ENCODE peak calls at places on chromosomes 2 and 18, in five cellular contexts. P is GM20000, H is AG09319, Y is hepatocyte, S is lung. A is an unnamed sample.

GRCh38 chr2:112134120-112134519 is 4.1 kb upstream of the FBLN7 start:
- DNase-seq in P (no peak), H (no peak), S (no peak), Y (no peak), A (no peak)

GRCh38 chr2:97677480-97677879 is 8.0 kb downstream of the C2orf92 start:
- DNase-seq in P (no peak), Y (no peak), S (no peak), H (no peak), A (no peak)

GRCh38 chr2:181517685-181518301 is 60.6 kb downstream of the ITGA4 start:
- DNase-seq in P (no peak), H (no peak), Y (no peak), S (no peak), A (no peak)

GRCh38 chr2:11357428-11357972 is 13.1 kb upstream of the ROCK2 start:
- DNase-seq in Y (peak), S (peak), P (no peak), H (no peak), A (no peak)

GRCh38 chr2:119598576-119598975 is 54.3 kb downstream of the CFAP221 start:
- DNase-seq in S (no peak), Y (peak), P (no peak), H (no peak), A (no peak)

GRCh38 chr2:28729698-28730097 is 21.9 kb upstream of the PPP1CB start:
- DNase-seq in H (no peak), P (no peak), S (no peak), Y (no peak), A (no peak)

GRCh38 chr2:233107906-233108305 is 47.8 kb downstream of the INPP5D start:
- DNase-seq in S (no peak), P (no peak), Y (no peak), H (no peak), A (no peak)

GRCh38 chr18:79896746-79897145 is 54.7 kb downstream of the SLC66A2 start:
- DNase-seq in P (no peak), H (no peak), Y (no peak), S (no peak), A (no peak)

GRCh38 chr18:42860011-42860410 is 255.5 kb downstream of the RIT2 start:
- DNase-seq in S (no peak), H (no peak), P (no peak), Y (peak), A (no peak)

GRCh38 chr2:229489016-229489415 is 217.9 kb upstream of the PID1 start:
- DNase-seq in S (no peak), P (no peak), Y (no peak), H (peak), A (no peak)

GRCh38 chr2:210660-211059 is 53.2 kb downstream of the SH3YL1 start:
- DNase-seq in P (no peak), H (no peak), S (no peak), Y (no peak), A (no peak)

GRCh38 chr2:44652701-44653100 is 288.8 kb upstream of the SIX3 start:
- DNase-seq in P (no peak), H (no peak), Y (no peak), S (no peak), A (no peak)

GRCh38 chr2:52558265-52558664 is 1209.3 kb upstream of the CHAC2 start:
- DNase-seq in S (no peak), P (no peak), H (no peak), Y (no peak), A (no peak)

GRCh38 chr2:41206004-41206403 is 754.1 kb upstream of the SLC8A1 start:
- DNase-seq in Y (no peak), P (no peak), H (no peak), S (no peak), A (no peak)

GRCh38 chr18:59918320-59918755 is 18.5 kb downstream of the PMAIP1 start:
- DNase-seq in P (no peak), H (no peak), S (no peak), Y (peak), A (no peak)

GRCh38 chr2:104340162-104340561 is 513.8 kb upstream of the POU3F3 start:
- DNase-seq in H (no peak), Y (no peak), P (no peak), S (peak), A (no peak)

GRCh38 chr2:209661286-209661685 is 110.3 kb upstream of the UNC80 start:
- DNase-seq in H (no peak), Y (no peak), P (no peak), S (no peak), A (no peak)

GRCh38 chr2:96344011-96344410 is 8.4 kb downstream of the NCAPH start:
- DNase-seq in P (peak), S (no peak), H (no peak), Y (no peak), A (no peak)

GRCh38 chr18:69127844-69128486 is 272.7 kb upstream of the DOK6 start:
- DNase-seq in P (no peak), H (no peak), S (no peak), Y (no peak), A (no peak)

GRCh38 chr2:172436889-172437288 is 9.5 kb downstream of the ITGA6 start:
- DNase-seq in Y (no peak), S (no peak), P (no peak), H (no peak), A (no peak)

GRCh38 chr2:119541476-119541875 is 2.8 kb upstream of the CFAP221 start:
- DNase-seq in H (no peak), P (no peak), S (no peak), Y (no peak), A (peak)

GRCh38 chr2:149094217-149095015 is 55.9 kb downstream of the LYPD6B start:
- DNase-seq in P (no peak), H (peak), S (no peak), Y (no peak), A (no peak)

GRCh38 chr18:2035056-2035455 is 536.2 kb downstream of the METTL4 start:
- DNase-seq in P (no peak), H (no peak), Y (no peak), S (no peak), A (no peak)
- TF ChIP-seq CTCF in P (no peak), H (no peak), Y (no peak), S (no peak), A (no peak)

GRCh38 chr2:78780321-78780720 is 245.2 kb upstream of the REG3G start:
- DNase-seq in Y (no peak), P (no peak), S (no peak), H (no peak), A (no peak)

GRCh38 chr2:78778756-78779510 is 246.6 kb upstream of the REG3G start:
- DNase-seq in Y (no peak), S (no peak), P (no peak), H (no peak), A (peak)

GRCh38 chr2:78780864-78781583 is 244.5 kb upstream of the REG3G start:
- DNase-seq in H (no peak), P (no peak), Y (no peak), S (no peak), A (no peak)

GRCh38 chr2:78782196-78782595 is 243.3 kb upstream of the REG3G start:
- DNase-seq in S (no peak), P (no peak), H (no peak), Y (no peak), A (no peak)
- TF ChIP-seq CTCF in S (no peak), P (no peak), H (no peak), Y (no peak), A (no peak)

DNA sequence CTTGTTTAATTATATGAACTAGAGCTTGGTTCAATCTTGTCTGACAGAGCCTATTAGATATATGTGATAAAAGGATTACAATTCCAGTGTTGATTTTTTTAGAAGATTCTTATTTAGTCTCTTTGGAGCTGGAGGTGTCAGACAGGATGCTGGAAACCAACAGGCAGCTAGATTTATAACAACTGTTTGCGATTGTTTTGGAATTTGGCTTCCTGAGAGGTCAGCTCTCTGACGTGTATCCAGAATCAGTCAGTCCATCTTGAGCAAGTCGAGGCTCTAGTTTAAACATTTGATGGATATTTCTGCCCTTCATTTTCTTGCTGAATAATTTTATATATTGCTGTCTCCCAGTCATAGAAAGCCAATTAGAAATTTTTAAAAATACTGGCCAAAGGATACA is 1062.9 kb downstream of the DPP10 start:
- DNase-seq in P (no peak), S (no peak), H (no peak), Y (no peak), A (no peak)
- TF ChIP-seq CTCF in P (no peak), S (no peak), H (no peak), Y (no peak), A (no peak)

GRCh38 chr2:130963849-130964793 is 127.4 kb downstream of the ARHGEF4 start:
- DNase-seq in P (peak), Y (peak), S (no peak), H (no peak), A (peak)
- TF ChIP-seq CTCF in P (no peak), Y (peak), S (no peak), H (no peak), A (peak)

GRCh38 chr18:36572135-36572856 is 256.5 kb downstream of the TPGS2 start:
- DNase-seq in H (peak), P (peak), S (no peak), Y (peak), A (no peak)
- TF ChIP-seq CTCF in H (peak), P (peak), S (no peak), Y (peak), A (peak)

DNA sequence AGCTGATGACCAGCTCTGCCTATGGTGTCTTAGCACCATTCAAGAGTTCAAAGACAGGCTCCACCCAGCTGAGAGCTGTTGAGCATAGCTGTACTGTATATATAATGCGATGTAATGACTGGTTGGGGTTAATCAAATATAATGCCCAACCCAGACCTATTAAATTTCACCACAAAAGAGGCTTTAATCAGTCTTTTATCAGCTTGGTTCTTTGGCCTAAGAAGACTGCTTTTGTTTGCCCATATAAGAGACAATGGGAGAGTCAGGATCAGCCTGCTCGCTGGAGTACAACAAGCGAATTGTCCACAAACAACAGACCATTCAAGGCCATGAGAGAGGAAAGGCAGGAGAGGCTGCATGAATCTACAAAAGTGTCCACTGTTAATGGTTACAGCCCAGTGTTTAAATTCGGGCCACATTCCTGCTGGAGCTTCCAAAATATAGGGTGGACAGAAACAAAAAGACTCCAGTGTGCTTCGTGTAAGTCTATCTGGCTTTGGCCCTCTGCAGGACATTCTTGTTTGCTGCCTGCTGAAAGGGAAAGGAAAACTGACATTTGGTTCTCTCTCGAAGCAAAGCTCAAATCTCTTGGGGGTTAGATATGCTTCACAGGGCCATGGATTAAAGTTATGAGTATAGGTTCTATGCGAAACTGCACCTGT is 299.0 kb upstream of the FBXO11 start:
- DNase-seq in P (peak), H (no peak), S (no peak), Y (no peak), A (no peak)
- TF ChIP-seq CTCF in P (no peak), H (no peak), S (no peak), Y (no peak), A (peak)

GRCh38 chr2:235949567-235950472 is 218.4 kb downstream of the GBX2 start:
- DNase-seq in P (no peak), H (no peak), Y (no peak), S (no peak), A (no peak)
- TF ChIP-seq CTCF in P (no peak), H (no peak), Y (no peak), S (no peak), A (no peak)